ENCODE peak calls at places on chromosomes 16 and 17, in eight cellular contexts. One of them, this sample, is unnamed.
A peak's percentile ranks its signal among the peaks of the same experiment; 100 is the strongest.

GRCh38 chr16:87371261-87371866 is 12.2 kb downstream of the FBXO31 start:
- DNase-seq in HuH-7: no peak
- DNase-seq in activated T-helper 1 cell treated with Interleukin-2 at 50 U/mL for 16 hours: no peak
- DNase-seq in thoracic aorta: no peak
- DNase-seq in GM04503: no peak
- DNase-seq in PC-3: no peak
- DNase-seq in hypothalamus: no peak
- DNase-seq in IMR-90: no peak
- DNase-seq in this sample: no peak

GRCh38 chr17:48515925-48516900 is 14.6 kb downstream of the HOXB1 start:
- DNase-seq in HuH-7: no peak
- DNase-seq in activated T-helper 1 cell treated with Interleukin-2 at 50 U/mL for 16 hours: no peak
- DNase-seq in thoracic aorta: no peak
- DNase-seq in GM04503: no peak
- DNase-seq in PC-3: no peak
- DNase-seq in hypothalamus: no peak
- DNase-seq in IMR-90: no peak
- DNase-seq in this sample: no peak

GRCh38 chr16:87465306-87465705 is 27.5 kb downstream of the ZCCHC14 start:
- DNase-seq in HuH-7: peak; percentile 61
- DNase-seq in activated T-helper 1 cell treated with Interleukin-2 at 50 U/mL for 16 hours: no peak
- DNase-seq in thoracic aorta: peak; percentile 53
- DNase-seq in GM04503: peak; percentile 61
- DNase-seq in PC-3: peak; percentile 84
- DNase-seq in hypothalamus: no peak
- DNase-seq in IMR-90: peak; percentile 82
- DNase-seq in this sample: no peak

GRCh38 chr16:4105848-4106247 is 10.4 kb downstream of the ADCY9 start:
- DNase-seq in HuH-7: no peak
- DNase-seq in activated T-helper 1 cell treated with Interleukin-2 at 50 U/mL for 16 hours: no peak
- DNase-seq in thoracic aorta: no peak
- DNase-seq in GM04503: no peak
- DNase-seq in PC-3: no peak
- DNase-seq in hypothalamus: no peak
- DNase-seq in IMR-90: no peak
- DNase-seq in this sample: no peak

GRCh38 chr17:50721194-50722010 is 2.0 kb downstream of the LUC7L3 start:
- DNase-seq in HuH-7: no peak
- DNase-seq in activated T-helper 1 cell treated with Interleukin-2 at 50 U/mL for 16 hours: no peak
- DNase-seq in thoracic aorta: no peak
- DNase-seq in GM04503: no peak
- DNase-seq in PC-3: no peak
- DNase-seq in hypothalamus: no peak
- DNase-seq in IMR-90: no peak
- DNase-seq in this sample: no peak

GRCh38 chr17:57606111-57606875 is 138.8 kb downstream of the CCDC182 start:
- DNase-seq in HuH-7: no peak
- DNase-seq in activated T-helper 1 cell treated with Interleukin-2 at 50 U/mL for 16 hours: no peak
- DNase-seq in thoracic aorta: no peak
- DNase-seq in GM04503: no peak
- DNase-seq in PC-3: no peak
- DNase-seq in hypothalamus: no peak
- DNase-seq in IMR-90: no peak
- DNase-seq in this sample: no peak

GRCh38 chr16:9846362-9847099 is 335.7 kb downstream of the GRIN2A start:
- DNase-seq in HuH-7: no peak
- DNase-seq in activated T-helper 1 cell treated with Interleukin-2 at 50 U/mL for 16 hours: no peak
- DNase-seq in thoracic aorta: no peak
- DNase-seq in GM04503: no peak
- DNase-seq in PC-3: peak; percentile 58
- DNase-seq in hypothalamus: no peak
- DNase-seq in IMR-90: no peak
- DNase-seq in this sample: no peak

GRCh38 chr16:52466998-52467397 is 79.9 kb downstream of the TOX3 start:
- DNase-seq in HuH-7: no peak
- DNase-seq in activated T-helper 1 cell treated with Interleukin-2 at 50 U/mL for 16 hours: no peak
- DNase-seq in thoracic aorta: no peak
- DNase-seq in GM04503: no peak
- DNase-seq in PC-3: no peak
- DNase-seq in hypothalamus: no peak
- DNase-seq in IMR-90: no peak
- DNase-seq in this sample: no peak

GRCh38 chr17:77734371-77735050 is 224.0 kb upstream of the TNRC6C start:
- DNase-seq in HuH-7: no peak
- DNase-seq in activated T-helper 1 cell treated with Interleukin-2 at 50 U/mL for 16 hours: no peak
- DNase-seq in thoracic aorta: peak; percentile 78
- DNase-seq in GM04503: no peak
- DNase-seq in PC-3: no peak
- DNase-seq in hypothalamus: peak; percentile 78
- DNase-seq in IMR-90: peak; percentile 16
- DNase-seq in this sample: no peak

GRCh38 chr16:87322833-87323726 is 5.9 kb upstream of the C16orf95 start:
- DNase-seq in HuH-7: no peak
- DNase-seq in activated T-helper 1 cell treated with Interleukin-2 at 50 U/mL for 16 hours: no peak
- DNase-seq in thoracic aorta: no peak
- DNase-seq in GM04503: no peak
- DNase-seq in PC-3: no peak
- DNase-seq in hypothalamus: no peak
- DNase-seq in IMR-90: no peak
- DNase-seq in this sample: no peak

GRCh38 chr16:79498928-79499327 is 101.6 kb downstream of the MAF start:
- DNase-seq in HuH-7: no peak
- DNase-seq in activated T-helper 1 cell treated with Interleukin-2 at 50 U/mL for 16 hours: no peak
- DNase-seq in thoracic aorta: no peak
- DNase-seq in GM04503: no peak
- DNase-seq in PC-3: no peak
- DNase-seq in hypothalamus: no peak
- DNase-seq in IMR-90: no peak
- DNase-seq in this sample: no peak